ENCODE peak calls at places on chromosomes 12 and 14, in four cellular contexts. W is HepG2, A is H1, M is GM12878. G is an unnamed sample.

GRCh38 chr12:6280672-6281071 is 29.8 kb upstream of the PLEKHG6 start:
- DNase-seq in A (no peak), M (no peak), W (no peak), G (no peak)

GRCh38 chr12:5620896-5621295 is 189.0 kb downstream of the NTF3 start:
- DNase-seq in M (no peak), W (no peak), A (no peak), G (no peak)

GRCh38 chr14:101340556-101340955 is 220.7 kb upstream of the DIO3 start:
- DNase-seq in W (no peak), A (no peak), M (no peak), G (no peak)

GRCh38 chr14:93410893-93411292 is 19.8 kb upstream of the UNC79 start:
- DNase-seq in W (no peak), M (no peak), A (no peak), G (no peak)

GRCh38 chr12:46383654-46384450 is 11.3 kb upstream of the SLC38A2 start:
- DNase-seq in A (no peak), W (peak), M (no peak), G (peak)

GRCh38 chr12:51421266-51421884 is 3.3 kb upstream of the SLC4A8 start:
- DNase-seq in A (peak), M (no peak), W (peak), G (peak)

GRCh38 chr14:95482967-95483842 is 33.2 kb downstream of the SYNE3 start:
- DNase-seq in M (no peak), A (no peak), W (peak), G (peak)

GRCh38 chr14:27727371-27727770 is 1039.2 kb upstream of the FOXG1 start:
- DNase-seq in A (no peak), M (no peak), W (no peak), G (no peak)

GRCh38 chr14:41605550-41606248 is 977 bp upstream of the LRFN5 start:
- DNase-seq in M (no peak), A (peak), W (no peak), G (no peak)

GRCh38 chr14:49303952-49304516 is 282.1 kb downstream of the RPS29 start:
- DNase-seq in M (no peak), W (no peak), A (peak), G (no peak)

GRCh38 chr12:71662861-71663560 is 637 bp downstream of the ZFC3H1 start:
- DNase-seq in M (no peak), A (peak), W (peak), G (no peak)

GRCh38 chr14:68566075-68566474 is 226.8 kb downstream of the ZFP36L1 start:
- DNase-seq in W (peak), A (no peak), M (no peak), G (no peak)

GRCh38 chr12:124829008-124829707 is 34.5 kb downstream of the SCARB1 start:
- DNase-seq in M (no peak), W (peak), A (no peak), G (no peak)

GRCh38 chr12:25556136-25556535 is 3.1 kb upstream of the LMNTD1 start:
- DNase-seq in M (no peak), W (no peak), A (no peak), G (no peak)

GRCh38 chr12:15152456-15152855 is 68.8 kb downstream of the RERG start:
- DNase-seq in W (no peak), A (no peak), M (no peak), G (no peak)

GRCh38 chr12:53219956-53220856 is 11.8 kb downstream of the RARG start:
- DNase-seq in W (peak), A (peak), M (no peak), G (peak)

GRCh38 chr12:54891717-54892478 is 37.6 kb downstream of the MUCL1 start:
- DNase-seq in W (peak), M (no peak), A (no peak), G (no peak)

GRCh38 chr12:87967871-87968270 is 61.3 kb downstream of the C12orf50 start:
- DNase-seq in W (no peak), M (no peak), A (no peak), G (no peak)

GRCh38 chr12:121390856-121391255 is 9.1 kb upstream of the RNF34 start:
- DNase-seq in W (no peak), M (no peak), A (no peak), G (no peak)

GRCh38 chr12:132881853-132882252 is 5.6 kb downstream of the CHFR start:
- DNase-seq in M (no peak), W (no peak), A (no peak), G (no peak)

GRCh38 chr12:31900271-31900670 is 58.9 kb upstream of the RESF1 start:
- DNase-seq in W (no peak), M (no peak), A (no peak), G (no peak)

GRCh38 chr12:95548056-95548538 is 3.2 kb downstream of the USP44 start:
- DNase-seq in W (no peak), M (no peak), A (peak), G (no peak)

GRCh38 chr14:98614741-98615140 is 657.3 kb downstream of the BCL11B start:
- DNase-seq in W (no peak), M (no peak), A (no peak), G (no peak)

GRCh38 chr12:109545826-109546225 is 27.5 kb downstream of the MMAB start:
- DNase-seq in W (no peak), A (no peak), M (no peak), G (no peak)

GRCh38 chr12:116508145-116509121 is 50.7 kb upstream of the MAP1LC3B2 start:
- DNase-seq in W (no peak), A (peak), M (no peak), G (no peak)

GRCh38 chr12:49017764-49018281 is 753 bp downstream of the PRKAG1 start:
- DNase-seq in M (no peak), A (no peak), W (peak), G (no peak)

GRCh38 chr14:78005325-78005724 is 164.8 kb upstream of the NRXN3 start:
- DNase-seq in A (no peak), W (no peak), M (peak), G (peak)

GRCh38 chr12:6697584-6698351 is 2.8 kb downstream of the PIANP start:
- DNase-seq in A (peak), M (no peak), W (peak), G (peak)

GRCh38 chr14:70771781-70772212 is 37.5 kb downstream of the MAP3K9 start:
- DNase-seq in W (no peak), A (peak), M (no peak), G (no peak)

GRCh38 chr14:34733245-34733644 is 18.9 kb upstream of the CFL2 start:
- DNase-seq in M (no peak), W (no peak), A (no peak), G (peak)

GRCh38 chr14:86604546-86604945 is 1074.6 kb downstream of the FLRT2 start:
- DNase-seq in W (no peak), M (no peak), A (no peak), G (no peak)

GRCh38 chr12:117125275-117125613 is 26.0 kb upstream of the TESC start:
- DNase-seq in M (no peak), W (no peak), A (no peak), G (no peak)

DNA sequence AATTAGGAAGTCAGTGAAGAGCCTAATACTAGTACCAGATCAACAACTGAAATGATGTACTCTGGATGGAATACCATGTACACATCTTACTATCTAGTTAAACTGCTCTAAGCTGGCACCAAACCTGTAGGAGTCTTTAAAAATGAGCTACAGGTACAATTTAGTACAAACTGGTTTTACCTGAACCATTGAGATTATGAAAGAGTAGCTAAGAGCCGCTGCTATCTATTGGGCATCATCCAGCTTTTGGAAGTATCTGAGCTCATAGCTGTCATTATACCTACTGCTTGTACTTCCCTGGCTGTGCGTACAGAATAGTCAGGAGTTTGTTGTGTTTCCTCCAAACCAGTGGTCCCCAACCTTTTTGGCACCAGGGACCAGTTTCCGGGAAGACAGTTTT is 12.4 kb downstream of the TBC1D30 start:
- DNase-seq in A (no peak), W (no peak), M (no peak), G (no peak)
- TF ChIP-seq POLR2AphosphoS5 in A (no peak), W (no peak), M (no peak), G (no peak)

GRCh38 chr14:90818715-90819114 is 2.5 kb upstream of the TTC7B start:
- DNase-seq in M (no peak), W (no peak), A (no peak), G (no peak)

GRCh38 chr14:90816686-90817436 is 631 bp upstream of the TTC7B start:
- DNase-seq in M (no peak), W (no peak), A (peak), G (no peak)

GRCh38 chr14:90819734-90820393 is 3.6 kb upstream of the TTC7B start:
- DNase-seq in W (no peak), A (no peak), M (no peak), G (no peak)

GRCh38 chr14:90815817-90816662 is at the start of gene TTC7B:
- DNase-seq in W (no peak), A (peak), M (no peak), G (no peak)

GRCh38 chr14:90820958-90821357 is 4.7 kb upstream of the TTC7B start:
- DNase-seq in W (no peak), M (no peak), A (no peak), G (no peak)
- TF ChIP-seq ATF3 in W (no peak), M (no peak), A (no peak), G (no peak)

GRCh38 chr14:73059326-73059725 is 992 bp downstream of the RBM25 start:
- DNase-seq in M (no peak), W (peak), A (no peak), G (no peak)
- TF ChIP-seq POLR2AphosphoS5 in M (no peak), W (no peak), A (no peak), G (no peak)

GRCh38 chr14:64444984-64445845 is 20.1 kb upstream of the AKAP5 start:
- DNase-seq in M (peak), A (no peak), W (no peak), G (no peak)
- TF ChIP-seq ATF3 in M (no peak), A (no peak), W (no peak), G (no peak)

GRCh38 chr12:115396567-115396966 is 712.6 kb upstream of the TBX3 start:
- DNase-seq in M (no peak), W (no peak), A (no peak), G (no peak)

GRCh38 chr12:115400011-115400410 is 716.0 kb upstream of the TBX3 start:
- DNase-seq in W (no peak), A (no peak), M (no peak), G (no peak)

GRCh38 chr12:115402443-115403170 is 718.6 kb upstream of the TBX3 start:
- DNase-seq in M (no peak), W (no peak), A (no peak), G (no peak)

GRCh38 chr12:115394498-115395220 is 710.7 kb upstream of the TBX3 start:
- DNase-seq in M (no peak), W (peak), A (no peak), G (no peak)

GRCh38 chr12:115398311-115398781 is 714.4 kb upstream of the TBX3 start:
- DNase-seq in A (no peak), M (no peak), W (peak), G (no peak)
- TF ChIP-seq POLR2AphosphoS5 in A (no peak), M (no peak), W (no peak), G (no peak)